ENCODE peak calls at places on chromosome 2, in nine cellular contexts. U, P, E, B, L, Q, F, K and V are unnamed samples.

GRCh38 chr2:196404276-196404675 is 232.9 kb upstream of the STK17B start:
- DNase-seq in U (no peak), P (no peak), E (no peak), B (no peak), L (no peak), Q (no peak), F (no peak), K (no peak), V (no peak)

GRCh38 chr2:208065476-208065875 is 40.1 kb upstream of the PLEKHM3 start:
- DNase-seq in U (no peak), P (no peak), E (no peak), B (no peak), L (no peak), Q (no peak), F (no peak), K (no peak), V (no peak)

GRCh38 chr2:1731512-1731962 is 12.8 kb downstream of the PXDN start:
- DNase-seq in U (peak; percentile 29), P (no peak), E (peak; percentile 21), B (peak; percentile 29), L (no peak), Q (no peak), F (no peak), K (no peak), V (no peak)

GRCh38 chr2:37600735-37601134 is 70.7 kb downstream of the CDC42EP3 start:
- DNase-seq in U (no peak), P (no peak), E (no peak), B (no peak), L (no peak), Q (no peak), F (no peak), K (peak; percentile 37), V (no peak)

GRCh38 chr2:225031599-225031998 is 10.7 kb downstream of the DOCK10 start:
- DNase-seq in U (no peak), P (no peak), E (no peak), B (no peak), L (no peak), Q (no peak), F (no peak), K (no peak), V (no peak)

GRCh38 chr2:116924509-116924908 is 890.0 kb upstream of the DDX18 start:
- DNase-seq in U (no peak), P (no peak), E (no peak), B (no peak), L (no peak), Q (no peak), F (no peak), K (no peak), V (no peak)

GRCh38 chr2:79860233-79861058 is 347.6 kb downstream of the CTNNA2 start:
- DNase-seq in U (no peak), P (no peak), E (no peak), B (peak; percentile 27), L (no peak), Q (peak; percentile 23), F (peak; percentile 54), K (peak; percentile 11), V (no peak)

GRCh38 chr2:171939058-171939753 is 16.9 kb downstream of the HAT1 start:
- DNase-seq in U (no peak), P (no peak), E (no peak), B (no peak), L (no peak), Q (no peak), F (no peak), K (no peak), V (no peak)

GRCh38 chr2:46708492-46708891 is 207.1 kb downstream of the MCFD2 start:
- DNase-seq in U (no peak), P (no peak), E (no peak), B (no peak), L (no peak), Q (no peak), F (no peak), K (no peak), V (no peak)

GRCh38 chr2:46705663-46706062 is 209.9 kb downstream of the MCFD2 start:
- DNase-seq in U (no peak), P (no peak), E (no peak), B (no peak), L (no peak), Q (no peak), F (no peak), K (no peak), V (no peak)

GRCh38 chr2:46707909-46708308 is 207.7 kb downstream of the MCFD2 start:
- DNase-seq in U (no peak), P (no peak), E (no peak), B (no peak), L (no peak), Q (no peak), F (no peak), K (no peak), V (no peak)

GRCh38 chr2:46704593-46704992 is 211.0 kb downstream of the MCFD2 start:
- DNase-seq in U (no peak), P (no peak), E (no peak), B (no peak), L (no peak), Q (no peak), F (no peak), K (no peak), V (no peak)

DNA sequence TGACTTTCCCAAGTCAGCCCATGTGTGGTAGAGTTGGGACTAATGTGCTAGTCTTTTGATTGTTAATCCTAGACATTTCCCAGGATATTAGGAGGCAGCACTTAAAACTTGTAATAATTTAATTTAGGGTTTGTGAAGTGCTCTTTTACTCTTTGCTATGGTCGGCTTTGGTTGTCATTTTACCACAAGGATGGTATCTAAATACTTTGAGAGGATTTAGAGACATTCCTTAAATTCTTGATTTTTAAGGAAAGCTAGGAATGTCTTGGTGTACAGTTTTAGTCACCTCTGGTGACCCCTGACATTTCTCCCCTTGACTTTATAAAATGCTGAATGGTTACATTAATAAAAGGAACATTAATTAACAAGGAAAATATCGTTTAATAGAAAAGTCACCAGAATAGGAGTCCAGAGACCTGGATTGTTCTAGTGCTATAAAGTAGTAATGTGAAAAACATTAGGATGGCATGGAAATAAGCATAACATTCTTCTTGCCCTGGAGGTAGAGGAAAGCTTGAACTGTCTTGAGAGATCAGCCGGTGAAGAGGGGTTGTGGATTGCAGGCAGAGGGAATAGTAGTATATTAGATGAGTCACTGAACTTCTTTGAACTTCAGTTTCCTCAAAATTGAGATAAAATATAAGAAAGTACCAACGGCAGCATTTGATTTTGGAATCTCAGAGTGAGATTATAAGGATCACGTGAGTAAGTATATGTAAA is 209.2 kb downstream of the MCFD2 start:
- DNase-seq in U (no peak), P (no peak), E (no peak), B (no peak), L (no peak), Q (no peak), F (no peak), K (no peak), V (no peak)
- TF ChIP-seq CTCF in U (no peak), P (no peak), E (no peak), B (no peak), L (no peak), Q (no peak), F (no peak), K (no peak), V (no peak)

GRCh38 chr2:237872178-237872887 is 12.9 kb downstream of the RAMP1 start:
- DNase-seq in U (peak; percentile 18), P (no peak), E (no peak), B (no peak), L (no peak), Q (no peak), F (no peak), K (no peak), V (no peak)

GRCh38 chr2:237874585-237875161 is 15.2 kb downstream of the RAMP1 start:
- DNase-seq in U (peak; percentile 66), P (peak; percentile 26), E (no peak), B (peak; percentile 93), L (no peak), Q (no peak), F (no peak), K (no peak), V (no peak)

GRCh38 chr2:237873382-237873781 is 14.0 kb downstream of the RAMP1 start:
- DNase-seq in U (peak; percentile 49), P (peak; percentile 42), E (no peak), B (peak; percentile 65), L (no peak), Q (no peak), F (no peak), K (no peak), V (no peak)

GRCh38 chr2:237875234-237876055 is 16.0 kb downstream of the RAMP1 start:
- DNase-seq in U (peak; percentile 24), P (peak; percentile 18), E (no peak), B (no peak), L (no peak), Q (no peak), F (no peak), K (no peak), V (no peak)

DNA sequence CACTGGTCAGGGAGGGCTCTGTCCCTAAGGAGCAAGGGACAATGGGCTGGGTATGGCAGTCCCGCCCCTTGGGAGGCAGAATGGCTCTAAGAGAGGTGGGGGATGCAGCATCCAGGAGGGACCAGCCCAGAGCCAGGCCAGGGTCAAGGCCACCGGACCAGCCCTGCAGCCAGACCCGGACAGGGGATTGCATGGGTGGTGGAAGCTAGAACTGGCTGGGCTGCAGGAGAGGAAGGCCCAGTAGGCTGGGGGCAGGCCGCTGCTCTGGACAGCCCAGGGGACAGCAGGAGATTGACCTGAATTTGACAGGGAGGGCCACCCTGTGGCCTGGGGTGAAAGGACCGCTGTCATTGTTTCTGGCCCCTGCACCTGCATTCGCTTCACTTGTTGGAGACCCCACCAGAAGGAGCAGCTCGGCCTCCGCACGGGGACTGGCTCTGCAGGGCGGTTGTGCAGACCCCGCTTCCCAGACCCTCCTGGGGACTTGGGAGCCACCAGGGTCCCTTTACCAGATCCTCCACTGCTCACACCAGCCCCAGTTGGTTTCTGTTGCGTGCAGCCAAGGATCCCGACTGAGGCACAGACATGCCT is 14.6 kb downstream of the RAMP1 start:
- DNase-seq in U (peak; percentile 25), P (peak; percentile 10), E (no peak), B (no peak), L (no peak), Q (no peak), F (no peak), K (no peak), V (no peak)
- TF ChIP-seq CTCF in U (no peak), P (no peak), E (no peak), B (no peak), L (no peak), Q (no peak), F (no peak), K (no peak), V (no peak)

DNA sequence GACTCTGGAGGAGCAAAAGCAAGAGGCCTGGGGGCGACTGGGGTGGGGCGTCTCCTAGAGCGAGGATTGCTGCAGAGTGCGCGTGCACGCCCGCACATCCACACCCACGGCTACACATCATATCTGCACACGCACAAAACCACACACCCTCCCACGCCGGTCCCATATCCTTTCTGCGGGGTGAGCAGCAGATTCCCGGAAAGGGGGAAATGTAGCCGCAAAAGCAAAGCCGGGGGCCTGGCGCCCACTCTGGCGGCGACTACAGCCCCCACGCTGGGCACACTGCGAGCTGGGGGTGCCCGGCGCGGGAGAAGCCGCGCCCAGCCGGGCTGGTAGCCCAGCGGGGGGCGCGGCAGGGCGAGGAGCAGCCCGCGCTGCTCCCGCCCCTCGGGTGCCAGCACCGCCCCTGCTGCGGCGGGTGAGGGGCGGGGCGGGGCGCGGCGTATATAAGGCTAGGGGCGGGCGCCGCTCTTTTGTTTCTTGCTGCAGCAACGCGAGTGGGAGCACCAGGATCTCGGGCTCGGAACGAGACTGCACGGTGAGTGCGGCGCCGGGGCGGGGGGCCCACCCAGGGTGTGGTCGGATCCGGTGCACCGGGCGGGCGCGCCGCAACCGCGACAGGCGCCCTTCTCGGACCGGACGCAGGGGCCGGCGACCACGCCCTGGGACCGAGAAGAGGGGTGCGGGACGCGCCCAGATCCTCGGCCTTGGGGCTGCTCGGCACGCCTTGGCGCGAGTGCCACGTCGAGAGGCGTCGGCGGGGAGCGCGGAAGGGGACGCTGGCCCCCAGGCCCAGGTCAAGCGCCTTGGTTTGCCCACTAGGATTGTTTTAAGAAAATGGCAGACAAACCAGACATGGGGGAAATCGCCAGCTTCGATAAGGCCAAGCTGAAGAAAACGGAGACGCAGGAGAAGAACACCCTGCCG is at the start of gene TMSB10:
- DNase-seq in U (peak; percentile 87), P (peak; percentile 95), E (peak; percentile 82), B (peak; percentile 87), L (peak; percentile 83), Q (peak; percentile 94), F (peak; percentile 91), K (peak; percentile 86), V (peak; percentile 98)
- TF ChIP-seq CTCF in U (no peak), P (peak; percentile 16), E (no peak), B (peak; percentile 10), L (no peak), Q (peak; percentile 25), F (peak; percentile 30), K (peak; percentile 59), V (peak; percentile 45)

DNA sequence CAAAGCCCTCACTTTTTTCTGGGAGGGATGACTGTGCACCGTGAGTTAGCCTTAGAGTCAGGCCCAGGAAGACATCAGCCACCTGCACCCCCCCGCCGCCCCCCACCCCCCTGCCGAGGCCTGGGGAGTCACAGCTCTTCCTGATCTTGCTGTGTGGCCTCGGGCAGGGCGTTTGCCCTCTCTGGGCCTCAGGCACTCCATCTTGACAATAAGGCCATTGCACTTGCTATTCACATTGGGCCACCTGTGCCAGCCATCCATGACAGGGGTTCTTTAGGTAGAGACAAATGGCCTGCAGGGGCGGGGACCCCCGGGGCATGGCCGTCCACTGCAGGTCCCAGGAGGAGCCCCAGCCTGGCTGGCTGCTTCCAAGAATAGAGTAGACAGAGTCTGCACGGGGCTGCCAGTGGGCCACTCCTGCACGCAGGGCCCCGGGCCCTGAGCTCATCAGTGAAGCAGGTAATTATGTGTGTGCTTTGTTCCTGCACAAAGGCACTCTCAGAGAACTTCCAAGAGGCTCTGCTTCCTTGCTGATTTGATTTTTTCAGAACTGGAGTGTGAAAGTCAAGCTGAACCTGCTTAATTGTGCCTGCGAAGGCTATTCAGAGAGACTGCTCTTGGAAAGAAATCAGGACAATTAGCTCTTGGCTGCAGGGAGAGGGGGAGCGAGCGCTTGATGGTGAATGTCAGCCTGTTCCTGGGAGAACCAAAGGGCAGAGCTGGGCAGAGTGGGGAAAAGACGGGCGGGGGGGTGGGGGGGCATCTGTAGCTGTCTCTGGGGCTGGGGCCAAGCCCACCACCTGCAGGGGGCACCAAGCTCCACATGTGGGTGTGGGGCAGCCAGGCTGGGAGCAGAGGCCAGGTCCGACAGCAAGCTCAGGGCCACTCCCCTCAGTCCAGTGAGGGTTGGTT is 40.3 kb downstream of the RRM2 start:
- DNase-seq in U (no peak), P (no peak), E (no peak), B (no peak), L (peak; percentile 35), Q (no peak), F (peak; percentile 27), K (no peak), V (no peak)
- TF ChIP-seq CTCF in U (no peak), P (no peak), E (no peak), B (no peak), L (peak; percentile 37), Q (peak; percentile 30), F (peak; percentile 7), K (no peak), V (no peak)